ENCODE peak calls at places on chromosomes 13 and 19, in four cellular contexts. K, H, N and E are unnamed samples.

GRCh38 chr19:38710928-38711725 is 33.1 kb downstream of the CAPN12 start:
- DNase-seq in K (no peak), H (no peak), N (no peak), E (no peak)

GRCh38 chr19:7385062-7385461 is 36.3 kb downstream of the ARHGEF18 start:
- DNase-seq in K (no peak), H (no peak), N (no peak), E (no peak)

GRCh38 chr13:91346848-91347211 is 657 bp upstream of the MIR17HG start:
- DNase-seq in K (no peak), H (peak; percentile 21), N (peak; percentile 77), E (peak; percentile 17)

GRCh38 chr13:65095697-65096096 is 2134.4 kb downstream of the PCDH9 start:
- DNase-seq in K (no peak), H (peak; percentile 69), N (no peak), E (no peak)

GRCh38 chr19:41893899-41894298 is 10.9 kb downstream of the ARHGEF1 start:
- DNase-seq in K (no peak), H (no peak), N (no peak), E (no peak)

GRCh38 chr19:31126236-31126635 is 223.0 kb downstream of the TSHZ3 start:
- DNase-seq in K (no peak), H (no peak), N (no peak), E (no peak)

GRCh38 chr13:95298169-95298940 is 2.9 kb downstream of the ABCC4 start:
- DNase-seq in K (no peak), H (no peak), N (no peak), E (no peak)

GRCh38 chr19:46224773-46225172 is 4.8 kb upstream of the IGFL1 start:
- DNase-seq in K (no peak), H (no peak), N (no peak), E (no peak)

GRCh38 chr13:44334751-44335150 is 38.9 kb upstream of the SERP2 start:
- DNase-seq in K (no peak), H (no peak), N (peak; percentile 15), E (no peak)

GRCh38 chr13:44335463-44335862 is 38.2 kb upstream of the SERP2 start:
- DNase-seq in K (no peak), H (no peak), N (peak; percentile 35), E (no peak)

GRCh38 chr13:44333950-44334675 is 39.5 kb upstream of the SERP2 start:
- DNase-seq in K (no peak), H (no peak), N (no peak), E (no peak)

GRCh38 chr13:44337581-44337980 is 36.0 kb upstream of the SERP2 start:
- DNase-seq in K (no peak), H (no peak), N (no peak), E (no peak)

GRCh38 chr13:44336934-44337333 is 36.7 kb upstream of the SERP2 start:
- DNase-seq in K (no peak), H (no peak), N (no peak), E (no peak)
- TF ChIP-seq TEAD4 in K (no peak), H (no peak), N (no peak), E (no peak)

GRCh38 chr19:29681422-29682235 is 16.4 kb downstream of the PLEKHF1 start:
- DNase-seq in K (no peak), H (no peak), N (no peak), E (no peak)
- TF ChIP-seq TEAD4 in K (no peak), H (no peak), N (no peak), E (no peak)

DNA sequence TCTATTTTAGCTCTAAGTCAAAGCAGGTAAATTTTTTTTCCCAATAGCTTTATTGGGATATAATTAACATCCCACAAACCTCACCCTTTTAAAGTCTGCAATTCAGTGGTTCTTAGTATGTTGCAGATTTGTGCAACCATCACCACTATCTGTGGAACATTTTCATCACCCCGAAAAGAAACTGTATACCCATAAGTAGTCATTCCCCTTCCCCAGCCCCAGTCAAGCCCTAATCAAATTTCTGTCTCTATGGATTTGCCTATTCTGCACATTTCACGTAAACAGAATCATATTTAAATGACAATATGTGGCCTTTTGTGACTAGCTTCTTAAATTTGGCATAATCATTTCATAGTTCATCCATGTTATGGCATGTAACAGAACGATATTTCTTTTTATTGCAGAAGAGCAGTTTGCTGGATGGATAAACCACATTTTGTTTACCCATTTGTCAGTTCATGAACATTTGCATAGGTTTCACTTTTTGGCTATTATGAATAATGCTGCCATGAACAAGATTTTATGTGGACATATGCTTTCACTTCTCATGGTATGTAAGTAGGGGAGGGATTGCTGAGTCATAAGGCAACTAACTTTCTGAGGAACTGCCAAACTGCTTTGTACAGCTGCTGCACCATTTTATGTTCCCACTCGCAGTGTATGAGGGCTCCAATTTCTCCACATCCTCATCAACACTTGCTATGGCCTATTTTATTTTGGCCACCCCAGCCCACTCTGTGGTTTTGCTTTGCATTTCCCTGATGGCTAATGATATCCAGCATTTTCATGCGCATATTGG is 10.9 kb downstream of the SLC46A3 start:
- DNase-seq in K (no peak), H (no peak), N (peak; percentile 17), E (no peak)
- TF ChIP-seq TEAD4 in K (no peak), H (no peak), N (peak; percentile 19), E (no peak)

DNA sequence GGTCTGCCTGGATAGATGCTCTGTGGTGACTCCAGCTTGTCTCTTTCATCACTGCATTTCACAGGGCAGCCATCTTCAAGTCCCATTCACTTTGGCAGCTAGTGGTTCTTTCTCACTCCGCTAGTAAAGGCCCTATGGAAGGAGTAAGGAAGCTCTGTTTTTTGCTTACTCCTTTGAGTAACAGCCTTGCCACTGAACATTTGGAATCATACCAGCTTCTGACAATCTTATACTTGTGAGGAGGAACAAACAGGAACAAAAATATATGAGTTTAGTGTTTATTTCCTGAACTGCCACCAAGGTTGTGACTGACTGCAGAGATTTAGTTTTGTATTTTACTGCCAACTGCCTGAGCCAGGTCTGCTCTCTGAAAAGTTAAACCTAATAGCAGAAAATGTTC is 38.7 kb downstream of the KCTD4 start:
- DNase-seq in K (no peak), H (no peak), N (no peak), E (no peak)
- TF ChIP-seq TEAD4 in K (no peak), H (no peak), N (no peak), E (no peak)

GRCh38 chr19:12833747-12834417 is 497 bp downstream of the RTBDN start:
- DNase-seq in K (peak; percentile 79), H (peak; percentile 90), N (peak; percentile 82), E (peak; percentile 71)
- TF ChIP-seq TEAD4 in K (no peak), H (no peak), N (no peak), E (no peak)

DNA sequence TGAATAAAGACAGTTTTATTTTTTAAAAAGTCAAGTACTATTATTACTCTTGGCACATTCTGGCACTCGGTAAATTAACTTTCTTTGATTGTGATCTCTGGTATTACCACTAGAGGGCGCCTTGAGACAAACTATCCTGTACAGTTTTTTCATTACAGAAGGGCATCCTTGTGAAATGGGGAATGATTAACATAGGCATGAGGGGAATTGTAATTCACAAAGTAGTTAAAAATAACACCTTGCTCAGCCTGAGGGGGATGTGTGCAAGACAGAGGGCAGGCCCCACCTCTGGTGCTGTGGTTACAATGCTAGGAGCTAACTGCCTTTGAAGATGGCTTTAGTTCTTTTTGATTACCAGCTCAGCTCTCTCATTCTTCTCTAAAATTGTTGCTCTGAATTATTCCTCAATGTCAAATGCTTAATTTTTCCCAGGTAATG is 24.2 kb upstream of the C1QTNF9B start:
- DNase-seq in K (no peak), H (peak; percentile 36), N (peak; percentile 17), E (peak; percentile 53)
- TF ChIP-seq TEAD4 in K (no peak), H (no peak), N (no peak), E (no peak)